ENCODE peak calls at places on chromosomes 3 and 15, in six cellular contexts. N, Q, S, E, Z and B are unnamed samples.
A peak's percentile ranks its signal among the peaks of the same experiment; 100 is the strongest.

GRCh38 chr15:68623301-68623892 is 44.6 kb downstream of the CORO2B start:
- DNase-seq in S (no peak), Z (no peak), E (no peak), Q (no peak), N (no peak), B (peak; percentile 95)

GRCh38 chr3:49461443-49462171 is 8.5 kb upstream of the DAG1 start:
- DNase-seq in E (no peak), Q (no peak), N (no peak), S (no peak), Z (peak; percentile 50), B (no peak)

GRCh38 chr3:159928071-159928491 is 60.6 kb upstream of the IL12A start:
- DNase-seq in Q (no peak), S (no peak), N (no peak), Z (peak; percentile 23), E (no peak), B (no peak)

GRCh38 chr3:23913873-23914743 is 2.7 kb downstream of the NKIRAS1 start:
- DNase-seq in S (no peak), E (no peak), N (no peak), Z (no peak), Q (no peak), B (no peak)

GRCh38 chr3:113914646-113915045 is 33.2 kb upstream of the ZDHHC23 start:
- DNase-seq in E (no peak), Z (peak; percentile 33), S (no peak), Q (no peak), N (peak; percentile 73), B (no peak)

GRCh38 chr3:68919000-68919399 is 13.3 kb downstream of the TAFA4 start:
- DNase-seq in S (no peak), N (no peak), E (no peak), Q (no peak), Z (peak; percentile 38), B (no peak)

GRCh38 chr15:57947282-57947681 is 118.2 kb downstream of the ALDH1A2 start:
- DNase-seq in E (no peak), Q (no peak), N (no peak), Z (no peak), S (no peak), B (no peak)

GRCh38 chr3:171565133-171565532 is 104.9 kb upstream of the TNIK start:
- DNase-seq in Q (no peak), Z (no peak), E (no peak), N (no peak), S (no peak), B (no peak)

GRCh38 chr3:168091961-168092360 is 3.8 kb downstream of the GOLIM4 start:
- DNase-seq in Z (no peak), S (no peak), Q (no peak), N (no peak), E (peak; percentile 8), B (no peak)

GRCh38 chr3:197352382-197352781 is 54.0 kb upstream of the DLG1 start:
- DNase-seq in S (no peak), Q (no peak), E (peak; percentile 7), N (no peak), Z (peak; percentile 68), B (no peak)

GRCh38 chr3:112730210-112730609 is 89.3 kb upstream of the CCDC80 start:
- DNase-seq in S (no peak), Q (no peak), E (peak; percentile 4), Z (no peak), N (no peak), B (no peak)